ENCODE peak calls at places on chromosomes 11 and 22, in six cellular contexts. One of them, this sample, is unnamed.

GRCh38 chr11:106399075-106399500 is 321.6 kb downstream of the AASDHPPT start:
- DNase-seq in NAMALWA: no peak
- DNase-seq in activated CD4-positive, alpha-beta memory T cell treated with anti-CD3 and anti-CD28 coated beads for 36 hours: no peak
- DNase-seq in endothelial cell of umbilical vein: no peak
- DNase-seq in NCI-H510A treated with DMSO at 0.1 percent for 48 hours: no peak
- DNase-seq in endothelial cell: no peak
- DNase-seq in this sample: no peak

GRCh38 chr11:99452076-99452475 is 431.3 kb downstream of the CNTN5 start:
- DNase-seq in NCI-H510A treated with DMSO at 0.1 percent for 48 hours: no peak
- DNase-seq in activated CD4-positive, alpha-beta memory T cell treated with anti-CD3 and anti-CD28 coated beads for 36 hours: no peak
- DNase-seq in endothelial cell: no peak
- DNase-seq in endothelial cell of umbilical vein: no peak
- DNase-seq in NAMALWA: no peak
- DNase-seq in this sample: no peak

GRCh38 chr11:12818333-12819015 is 144.3 kb downstream of the TEAD1 start:
- DNase-seq in NCI-H510A treated with DMSO at 0.1 percent for 48 hours: no peak
- DNase-seq in NAMALWA: no peak
- DNase-seq in activated CD4-positive, alpha-beta memory T cell treated with anti-CD3 and anti-CD28 coated beads for 36 hours: no peak
- DNase-seq in endothelial cell: no peak
- DNase-seq in endothelial cell of umbilical vein: no peak
- DNase-seq in this sample: no peak

GRCh38 chr11:34343153-34343552 is 14.7 kb downstream of the ABTB2 start:
- DNase-seq in endothelial cell: no peak
- DNase-seq in activated CD4-positive, alpha-beta memory T cell treated with anti-CD3 and anti-CD28 coated beads for 36 hours: no peak
- DNase-seq in endothelial cell of umbilical vein: no peak
- DNase-seq in NCI-H510A treated with DMSO at 0.1 percent for 48 hours: no peak
- DNase-seq in NAMALWA: no peak
- DNase-seq in this sample: no peak

GRCh38 chr11:114317738-114318137 is 21.5 kb downstream of the NNMT start:
- DNase-seq in endothelial cell of umbilical vein: peak
- DNase-seq in endothelial cell: peak
- DNase-seq in activated CD4-positive, alpha-beta memory T cell treated with anti-CD3 and anti-CD28 coated beads for 36 hours: no peak
- DNase-seq in NCI-H510A treated with DMSO at 0.1 percent for 48 hours: peak
- DNase-seq in NAMALWA: peak
- DNase-seq in this sample: no peak

GRCh38 chr11:119491753-119492455 is 68.9 kb upstream of the THY1 start:
- DNase-seq in activated CD4-positive, alpha-beta memory T cell treated with anti-CD3 and anti-CD28 coated beads for 36 hours: no peak
- DNase-seq in endothelial cell of umbilical vein: no peak
- DNase-seq in NCI-H510A treated with DMSO at 0.1 percent for 48 hours: peak
- DNase-seq in endothelial cell: peak
- DNase-seq in NAMALWA: no peak
- DNase-seq in this sample: no peak

GRCh38 chr11:65440831-65441499 is 18.4 kb downstream of the NEAT1 start:
- DNase-seq in activated CD4-positive, alpha-beta memory T cell treated with anti-CD3 and anti-CD28 coated beads for 36 hours: peak
- DNase-seq in NAMALWA: peak
- DNase-seq in endothelial cell of umbilical vein: peak
- DNase-seq in NCI-H510A treated with DMSO at 0.1 percent for 48 hours: no peak
- DNase-seq in endothelial cell: no peak
- DNase-seq in this sample: peak

GRCh38 chr11:123434262-123434661 is 4.2 kb downstream of the GRAMD1B start:
- DNase-seq in activated CD4-positive, alpha-beta memory T cell treated with anti-CD3 and anti-CD28 coated beads for 36 hours: peak
- DNase-seq in endothelial cell: peak
- DNase-seq in NAMALWA: peak
- DNase-seq in endothelial cell of umbilical vein: peak
- DNase-seq in NCI-H510A treated with DMSO at 0.1 percent for 48 hours: no peak
- DNase-seq in this sample: peak

GRCh38 chr11:125950696-125951645 is 5.1 kb downstream of the VSIG10L2 start:
- DNase-seq in endothelial cell of umbilical vein: no peak
- DNase-seq in NAMALWA: no peak
- DNase-seq in activated CD4-positive, alpha-beta memory T cell treated with anti-CD3 and anti-CD28 coated beads for 36 hours: no peak
- DNase-seq in endothelial cell: no peak
- DNase-seq in NCI-H510A treated with DMSO at 0.1 percent for 48 hours: no peak
- DNase-seq in this sample: no peak

GRCh38 chr11:111729441-111729840 is 36.7 kb downstream of the PPP2R1B start:
- DNase-seq in endothelial cell of umbilical vein: peak
- DNase-seq in NCI-H510A treated with DMSO at 0.1 percent for 48 hours: peak
- DNase-seq in activated CD4-positive, alpha-beta memory T cell treated with anti-CD3 and anti-CD28 coated beads for 36 hours: no peak
- DNase-seq in endothelial cell: no peak
- DNase-seq in NAMALWA: no peak
- DNase-seq in this sample: no peak

GRCh38 chr11:130737041-130737830 is 179.0 kb downstream of the SNX19 start:
- DNase-seq in NAMALWA: no peak
- DNase-seq in activated CD4-positive, alpha-beta memory T cell treated with anti-CD3 and anti-CD28 coated beads for 36 hours: no peak
- DNase-seq in NCI-H510A treated with DMSO at 0.1 percent for 48 hours: no peak
- DNase-seq in endothelial cell: no peak
- DNase-seq in endothelial cell of umbilical vein: no peak
- DNase-seq in this sample: no peak

GRCh38 chr22:47633111-47633510 is 870.7 kb downstream of the TBC1D22A start:
- DNase-seq in NCI-H510A treated with DMSO at 0.1 percent for 48 hours: no peak
- DNase-seq in activated CD4-positive, alpha-beta memory T cell treated with anti-CD3 and anti-CD28 coated beads for 36 hours: no peak
- DNase-seq in NAMALWA: no peak
- DNase-seq in endothelial cell: no peak
- DNase-seq in endothelial cell of umbilical vein: no peak
- DNase-seq in this sample: no peak

This sample was measured in stimulated activated CD8-positive, alpha-beta memory T cell treated with anti-CD3 and anti-CD28 coated beads, Interleukin-4, amount 100 ng/mL, for 48 hours.